ENCODE peak calls at places on chromosomes 4 and X, in six cellular contexts. One of them, this sample, is unnamed.

GRCh38 chr4:78058591-78059523 is 1.7 kb downstream of the FRAS1 start:
- DNase-seq in mucosa of descending colon: peak; percentile 61
- DNase-seq in astrocyte of the spinal cord: peak; percentile 29
- DNase-seq in IMR-90: no peak
- DNase-seq in endodermal cell: peak; percentile 91
- DNase-seq in fibroblast of pulmonary artery: peak; percentile 23
- DNase-seq in this sample: peak; percentile 20

GRCh38 chr4:141134051-141134450 is 782 bp upstream of the RNF150 start:
- DNase-seq in endodermal cell: no peak
- DNase-seq in mucosa of descending colon: no peak
- DNase-seq in IMR-90: peak; percentile 61
- DNase-seq in astrocyte of the spinal cord: no peak
- DNase-seq in fibroblast of pulmonary artery: peak; percentile 19
- DNase-seq in this sample: peak; percentile 13

GRCh38 chrX:109966246-109966645 is 36.7 kb upstream of the TMEM164 start:
- DNase-seq in mucosa of descending colon: no peak
- DNase-seq in fibroblast of pulmonary artery: peak; percentile 56
- DNase-seq in IMR-90: no peak
- DNase-seq in endodermal cell: no peak
- DNase-seq in astrocyte of the spinal cord: no peak
- DNase-seq in this sample: no peak

GRCh38 chrX:153413731-153414130 is 2.5 kb downstream of the ZFP92 start:
- DNase-seq in fibroblast of pulmonary artery: no peak
- DNase-seq in astrocyte of the spinal cord: no peak
- DNase-seq in endodermal cell: no peak
- DNase-seq in mucosa of descending colon: no peak
- DNase-seq in IMR-90: no peak
- DNase-seq in this sample: no peak

GRCh38 chrX:19097553-19097952 is 24.7 kb downstream of the ADGRG2 start:
- DNase-seq in fibroblast of pulmonary artery: no peak
- DNase-seq in endodermal cell: peak; percentile 53
- DNase-seq in mucosa of descending colon: no peak
- DNase-seq in astrocyte of the spinal cord: no peak
- DNase-seq in IMR-90: no peak
- DNase-seq in this sample: no peak

GRCh38 chr4:85039526-85039925 is 73.0 kb upstream of the WDFY3 start:
- DNase-seq in endodermal cell: no peak
- DNase-seq in IMR-90: peak; percentile 47
- DNase-seq in astrocyte of the spinal cord: peak; percentile 74
- DNase-seq in mucosa of descending colon: no peak
- DNase-seq in fibroblast of pulmonary artery: peak; percentile 61
- DNase-seq in this sample: peak; percentile 90

GRCh38 chrX:104018126-104018525 is 4.6 kb upstream of the H2BW1 start:
- DNase-seq in mucosa of descending colon: no peak
- DNase-seq in astrocyte of the spinal cord: no peak
- DNase-seq in IMR-90: peak; percentile 8
- DNase-seq in endodermal cell: no peak
- DNase-seq in fibroblast of pulmonary artery: peak; percentile 3
- DNase-seq in this sample: peak; percentile 3

GRCh38 chr4:74800310-74800709 is 6.0 kb upstream of the BTC start:
- DNase-seq in IMR-90: no peak
- DNase-seq in mucosa of descending colon: no peak
- DNase-seq in astrocyte of the spinal cord: no peak
- DNase-seq in endodermal cell: no peak
- DNase-seq in fibroblast of pulmonary artery: no peak
- DNase-seq in this sample: no peak

GRCh38 chr4:85520765-85521749 is 46.1 kb downstream of the ARHGAP24 start:
- DNase-seq in mucosa of descending colon: no peak
- DNase-seq in IMR-90: no peak
- DNase-seq in astrocyte of the spinal cord: no peak
- DNase-seq in endodermal cell: peak; percentile 77
- DNase-seq in fibroblast of pulmonary artery: peak; percentile 26
- DNase-seq in this sample: no peak

GRCh38 chr4:154744341-154744948 is 645 bp downstream of the LRAT start:
- DNase-seq in fibroblast of pulmonary artery: no peak
- DNase-seq in endodermal cell: no peak
- DNase-seq in astrocyte of the spinal cord: no peak
- DNase-seq in IMR-90: no peak
- DNase-seq in mucosa of descending colon: peak; percentile 14
- DNase-seq in this sample: no peak

GRCh38 chr4:70667710-70668535 is 1.6 kb upstream of the JCHAIN start:
- DNase-seq in IMR-90: peak; percentile 45
- DNase-seq in fibroblast of pulmonary artery: peak; percentile 67
- DNase-seq in astrocyte of the spinal cord: no peak
- DNase-seq in endodermal cell: no peak
- DNase-seq in mucosa of descending colon: no peak
- DNase-seq in this sample: peak; percentile 20

GRCh38 chrX:48664156-48664555 is 19.4 kb upstream of the WAS start:
- DNase-seq in fibroblast of pulmonary artery: no peak
- DNase-seq in endodermal cell: no peak
- DNase-seq in IMR-90: no peak
- DNase-seq in mucosa of descending colon: no peak
- DNase-seq in astrocyte of the spinal cord: no peak
- DNase-seq in this sample: no peak

GRCh38 chrX:74923942-74924448 is 1.3 kb downstream of the NEXMIF start:
- DNase-seq in mucosa of descending colon: peak; percentile 41
- DNase-seq in IMR-90: no peak
- DNase-seq in astrocyte of the spinal cord: no peak
- DNase-seq in endodermal cell: no peak
- DNase-seq in fibroblast of pulmonary artery: peak; percentile 4
- DNase-seq in this sample: no peak

GRCh38 chrX:135383249-135383648 is 38.5 kb upstream of the SMIM10L2A start:
- DNase-seq in mucosa of descending colon: no peak
- DNase-seq in astrocyte of the spinal cord: no peak
- DNase-seq in fibroblast of pulmonary artery: no peak
- DNase-seq in endodermal cell: no peak
- DNase-seq in IMR-90: no peak
- DNase-seq in this sample: no peak

GRCh38 chrX:10023821-10024220 is 56.7 kb downstream of the CLDN34 start:
- DNase-seq in mucosa of descending colon: no peak
- DNase-seq in endodermal cell: no peak
- DNase-seq in astrocyte of the spinal cord: no peak
- DNase-seq in IMR-90: no peak
- DNase-seq in fibroblast of pulmonary artery: no peak
- DNase-seq in this sample: no peak

GRCh38 chr4:128323401-128323800 is 35.8 kb upstream of the PGRMC2 start:
- DNase-seq in astrocyte of the spinal cord: no peak
- DNase-seq in fibroblast of pulmonary artery: no peak
- DNase-seq in mucosa of descending colon: no peak
- DNase-seq in IMR-90: no peak
- DNase-seq in endodermal cell: no peak
- DNase-seq in this sample: no peak

GRCh38 chrX:153075366-153075765 is 3.1 kb downstream of the PNMA6A start:
- DNase-seq in mucosa of descending colon: no peak
- DNase-seq in endodermal cell: no peak
- DNase-seq in astrocyte of the spinal cord: no peak
- DNase-seq in IMR-90: no peak
- DNase-seq in fibroblast of pulmonary artery: no peak
- DNase-seq in this sample: no peak

GRCh38 chr4:86450861-86451260 is 91.0 kb upstream of the MAPK10 start:
- DNase-seq in fibroblast of pulmonary artery: no peak
- DNase-seq in IMR-90: no peak
- DNase-seq in astrocyte of the spinal cord: no peak
- DNase-seq in mucosa of descending colon: no peak
- DNase-seq in endodermal cell: no peak
- DNase-seq in this sample: no peak

GRCh38 chr4:85734446-85734845 is 259.5 kb downstream of the ARHGAP24 start:
- DNase-seq in IMR-90: no peak
- DNase-seq in fibroblast of pulmonary artery: no peak
- DNase-seq in endodermal cell: no peak
- DNase-seq in mucosa of descending colon: no peak
- DNase-seq in astrocyte of the spinal cord: no peak
- DNase-seq in this sample: no peak

GRCh38 chr4:77120888-77121508 is 36.0 kb upstream of the CCNG2 start:
- DNase-seq in mucosa of descending colon: no peak
- DNase-seq in astrocyte of the spinal cord: no peak
- DNase-seq in IMR-90: no peak
- DNase-seq in endodermal cell: no peak
- DNase-seq in fibroblast of pulmonary artery: no peak
- DNase-seq in this sample: peak; percentile 13

GRCh38 chr4:73007526-73008100 is 61.9 kb downstream of the COX18 start:
- DNase-seq in astrocyte of the spinal cord: no peak
- DNase-seq in fibroblast of pulmonary artery: no peak
- DNase-seq in endodermal cell: no peak
- DNase-seq in IMR-90: no peak
- DNase-seq in mucosa of descending colon: no peak
- DNase-seq in this sample: no peak

GRCh38 chr4:51906167-51906647 is 63.3 kb downstream of the DCUN1D4 start:
- DNase-seq in fibroblast of pulmonary artery: peak; percentile 16
- DNase-seq in IMR-90: peak; percentile 47
- DNase-seq in endodermal cell: no peak
- DNase-seq in mucosa of descending colon: no peak
- DNase-seq in astrocyte of the spinal cord: no peak
- DNase-seq in this sample: no peak

GRCh38 chrX:118807151-118808017 is 16.2 kb upstream of the ZCCHC12 start:
- DNase-seq in astrocyte of the spinal cord: peak; percentile 42
- DNase-seq in fibroblast of pulmonary artery: peak; percentile 70
- DNase-seq in mucosa of descending colon: peak; percentile 45
- DNase-seq in endodermal cell: peak; percentile 76
- DNase-seq in IMR-90: peak; percentile 52
- DNase-seq in this sample: peak; percentile 65

GRCh38 chr4:17762705-17763104 is 18.7 kb downstream of the FAM184B start:
- DNase-seq in endodermal cell: no peak
- DNase-seq in astrocyte of the spinal cord: peak; percentile 22
- DNase-seq in IMR-90: peak; percentile 58
- DNase-seq in fibroblast of pulmonary artery: peak; percentile 68
- DNase-seq in mucosa of descending colon: no peak
- DNase-seq in this sample: peak; percentile 73

GRCh38 chr4:157114671-157115070 is 38.7 kb downstream of the GLRB start:
- DNase-seq in astrocyte of the spinal cord: no peak
- DNase-seq in IMR-90: no peak
- DNase-seq in endodermal cell: no peak
- DNase-seq in mucosa of descending colon: no peak
- DNase-seq in fibroblast of pulmonary artery: no peak
- DNase-seq in this sample: no peak

GRCh38 chr4:76485450-76485849 is 50.4 kb downstream of the SHROOM3 start:
- DNase-seq in endodermal cell: peak; percentile 52
- DNase-seq in IMR-90: no peak
- DNase-seq in fibroblast of pulmonary artery: peak; percentile 4
- DNase-seq in mucosa of descending colon: no peak
- DNase-seq in astrocyte of the spinal cord: peak; percentile 19
- DNase-seq in this sample: peak; percentile 23

GRCh38 chr4:5137927-5138326 is 86.6 kb downstream of the STK32B start:
- DNase-seq in mucosa of descending colon: no peak
- DNase-seq in IMR-90: peak; percentile 17
- DNase-seq in fibroblast of pulmonary artery: no peak
- DNase-seq in astrocyte of the spinal cord: peak; percentile 16
- DNase-seq in endodermal cell: no peak
- DNase-seq in this sample: no peak

GRCh38 chrX:129696463-129697155 is 41.9 kb upstream of the APLN start:
- DNase-seq in astrocyte of the spinal cord: no peak
- DNase-seq in endodermal cell: peak; percentile 70
- DNase-seq in fibroblast of pulmonary artery: no peak
- DNase-seq in mucosa of descending colon: no peak
- DNase-seq in IMR-90: no peak
- DNase-seq in this sample: no peak

GRCh38 chrX:136202889-136203288 is 48.3 kb downstream of the MAP7D3 start:
- DNase-seq in endodermal cell: no peak
- DNase-seq in mucosa of descending colon: no peak
- DNase-seq in IMR-90: peak; percentile 30
- DNase-seq in fibroblast of pulmonary artery: peak; percentile 60
- DNase-seq in astrocyte of the spinal cord: no peak
- DNase-seq in this sample: peak; percentile 64

GRCh38 chrX:23855569-23855968 is 52.2 kb downstream of the APOO start:
- DNase-seq in astrocyte of the spinal cord: no peak
- DNase-seq in fibroblast of pulmonary artery: no peak
- DNase-seq in mucosa of descending colon: no peak
- DNase-seq in IMR-90: no peak
- DNase-seq in endodermal cell: no peak
- DNase-seq in this sample: peak; percentile 30

GRCh38 chr4:136650541-136651277 is 881.6 kb downstream of the PCDH18 start:
- DNase-seq in IMR-90: peak; percentile 62
- DNase-seq in endodermal cell: no peak
- DNase-seq in fibroblast of pulmonary artery: peak; percentile 25
- DNase-seq in astrocyte of the spinal cord: peak; percentile 70
- DNase-seq in mucosa of descending colon: no peak
- DNase-seq in this sample: peak; percentile 84

DNA sequence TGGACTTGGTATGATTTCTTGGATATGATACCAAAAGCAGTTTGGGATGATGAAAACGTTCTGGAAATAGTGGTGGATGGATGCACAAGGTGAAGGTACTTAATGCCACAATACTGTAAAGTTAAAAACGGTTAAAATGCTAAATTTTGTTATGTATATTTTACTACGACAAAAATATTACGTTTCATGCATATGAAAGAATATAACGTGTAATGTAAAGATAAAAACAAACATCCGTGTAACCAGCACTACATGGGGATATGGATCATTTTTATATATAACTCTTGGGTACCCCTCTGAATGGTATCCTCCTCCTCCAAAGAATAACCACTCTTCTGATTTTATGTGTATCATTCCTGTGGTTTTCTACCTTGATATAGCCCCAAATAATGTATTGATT is 862 bp upstream of the CENPU start:
- DNase-seq in astrocyte of the spinal cord: no peak
- DNase-seq in IMR-90: no peak
- DNase-seq in mucosa of descending colon: no peak
- DNase-seq in fibroblast of pulmonary artery: no peak
- DNase-seq in endodermal cell: no peak
- DNase-seq in this sample: no peak
- H3K4me3 ChIP-seq in astrocyte of the spinal cord: peak overlapping the region; percentile 93
- H3K4me3 ChIP-seq in IMR-90: no peak overlapping the region
- H3K4me3 ChIP-seq in mucosa of descending colon: peak overlapping the region; percentile 62
- H3K4me3 ChIP-seq in fibroblast of pulmonary artery: peak overlapping the region; percentile 94
- H3K4me3 ChIP-seq in endodermal cell: peak overlapping the region; percentile 75
- H3K4me3 ChIP-seq in this sample: peak overlapping the region; percentile 89

GRCh38 chr4:46937493-46937892 is 28.4 kb upstream of the COX7B2 start:
- DNase-seq in astrocyte of the spinal cord: no peak
- DNase-seq in mucosa of descending colon: no peak
- DNase-seq in IMR-90: no peak
- DNase-seq in endodermal cell: no peak
- DNase-seq in fibroblast of pulmonary artery: peak; percentile 18
- DNase-seq in this sample: peak; percentile 62
- TF ChIP-seq CTCF in astrocyte of the spinal cord: peak; percentile 32
- TF ChIP-seq CTCF in mucosa of descending colon: no peak
- TF ChIP-seq CTCF in IMR-90: peak; percentile 36
- TF ChIP-seq CTCF in endodermal cell: peak; percentile 67
- TF ChIP-seq CTCF in fibroblast of pulmonary artery: peak; percentile 32
- TF ChIP-seq CTCF in this sample: peak; percentile 54

DNA sequence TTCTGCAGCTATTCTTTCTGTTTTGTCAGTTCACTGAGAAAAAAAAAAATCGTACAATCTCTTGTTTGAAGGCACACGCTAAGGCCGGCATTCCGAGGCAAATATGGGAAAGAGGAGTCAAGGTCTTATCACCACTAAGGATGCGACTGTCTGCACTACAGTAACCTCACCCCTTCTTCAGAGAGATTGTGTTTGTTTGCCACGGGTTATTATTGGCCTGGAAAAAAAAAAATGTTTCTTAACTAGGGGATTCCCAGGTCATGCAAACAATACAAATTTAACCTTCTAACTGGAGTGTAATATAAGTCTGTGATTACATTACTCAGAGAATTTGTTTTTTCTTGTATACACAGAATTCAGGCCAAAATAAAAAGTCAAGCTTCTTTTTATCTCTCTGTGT is 168.3 kb downstream of the TMA16 start:
- DNase-seq in astrocyte of the spinal cord: no peak
- DNase-seq in mucosa of descending colon: no peak
- DNase-seq in fibroblast of pulmonary artery: no peak
- DNase-seq in endodermal cell: no peak
- DNase-seq in IMR-90: no peak
- DNase-seq in this sample: peak; percentile 5
- H3K4me3 ChIP-seq in astrocyte of the spinal cord: no peak overlapping the region
- H3K4me3 ChIP-seq in mucosa of descending colon: no peak overlapping the region
- H3K4me3 ChIP-seq in fibroblast of pulmonary artery: no peak overlapping the region
- H3K4me3 ChIP-seq in endodermal cell: no peak overlapping the region
- H3K4me3 ChIP-seq in IMR-90: no peak overlapping the region
- H3K4me3 ChIP-seq in this sample: no peak overlapping the region

GRCh38 chr4:37157403-37158167 is 87.0 kb upstream of the NWD2 start:
- DNase-seq in IMR-90: no peak
- DNase-seq in fibroblast of pulmonary artery: no peak
- DNase-seq in astrocyte of the spinal cord: no peak
- DNase-seq in mucosa of descending colon: no peak
- DNase-seq in endodermal cell: no peak
- DNase-seq in this sample: no peak
- TF ChIP-seq CTCF in IMR-90: no peak
- TF ChIP-seq CTCF in fibroblast of pulmonary artery: no peak
- TF ChIP-seq CTCF in astrocyte of the spinal cord: no peak
- TF ChIP-seq CTCF in mucosa of descending colon: no peak
- TF ChIP-seq CTCF in endodermal cell: peak; percentile 59
- TF ChIP-seq CTCF in this sample: no peak